ENCODE peak calls at places on chromosomes 12 and 14, in six cellular contexts. O, M, Q, D, B and X are unnamed samples. For H3K4me1, the result is how much of the 10 kb centered on the place peaks cover.

GRCh38 chr14:103108749-103109207 is 14.3 kb downstream of the EXOC3L4 start:
- DNase-seq in D (no peak), B (peak), M (no peak), O (no peak), Q (peak), X (no peak)

GRCh38 chr12:28340261-28340660 is 150.0 kb downstream of the CCDC91 start:
- DNase-seq in M (no peak), O (no peak), Q (peak), D (no peak), B (no peak), X (no peak)

GRCh38 chr12:50661300-50662120 is 102.4 kb upstream of the ATF1 start:
- DNase-seq in Q (no peak), B (no peak), D (no peak), O (no peak), M (no peak), X (no peak)

GRCh38 chr14:76958020-76958965 is 70.2 kb downstream of the IRF2BPL start:
- DNase-seq in D (peak), Q (no peak), M (no peak), B (no peak), O (no peak), X (no peak)

GRCh38 chr12:45732250-45732649 is 2.7 kb downstream of the ARID2 start:
- DNase-seq in M (no peak), O (no peak), Q (peak), D (peak), B (peak), X (peak)

GRCh38 chr12:26937443-26937862 is 328 bp downstream of the INTS13 start:
- DNase-seq in Q (no peak), D (no peak), B (no peak), M (no peak), O (no peak), X (no peak)

GRCh38 chr14:106459971-106460730 is 933.8 kb downstream of the TMEM121 start:
- DNase-seq in B (no peak), M (no peak), O (no peak), D (peak), Q (no peak), X (peak)

GRCh38 chr14:93959239-93960107 is 16.9 kb downstream of the ASB2 start:
- DNase-seq in M (peak), B (peak), D (peak), Q (peak), O (no peak), X (peak)

GRCh38 chr14:105470812-105471771 is 3.5 kb upstream of the CRIP2 start:
- DNase-seq in Q (no peak), O (peak), D (peak), M (no peak), B (no peak), X (no peak)

GRCh38 chr12:104218935-104219334 is 3.4 kb downstream of the TXNRD1 start:
- DNase-seq in B (no peak), M (no peak), Q (peak), O (no peak), D (no peak), X (no peak)

GRCh38 chr14:79278798-79279644 is 932.3 kb downstream of the DIO2 start:
- DNase-seq in Q (peak), M (peak), B (peak), O (peak), D (no peak), X (peak)

GRCh38 chr14:39339003-39339402 is 93.2 kb downstream of the FBXO33 start:
- DNase-seq in D (no peak), B (peak), Q (no peak), O (peak), M (no peak), X (no peak)

GRCh38 chr12:109951751-109952150 is 44.4 kb downstream of the GIT2 start:
- DNase-seq in D (no peak), Q (peak), B (peak), O (no peak), M (no peak), X (no peak)

GRCh38 chr14:73696466-73697390 is 17.5 kb downstream of the PNMA1 start:
- DNase-seq in M (no peak), B (no peak), D (no peak), Q (peak), O (no peak), X (no peak)

GRCh38 chr14:70919774-70920173 is 12.5 kb downstream of the PCNX1 start:
- DNase-seq in O (no peak), Q (peak), M (no peak), B (no peak), D (no peak), X (no peak)

GRCh38 chr14:79254069-79254775 is 957.1 kb downstream of the DIO2 start:
- DNase-seq in M (no peak), D (no peak), Q (peak), B (no peak), O (no peak), X (no peak)

GRCh38 chr12:103529306-103529705 is 33.5 kb upstream of the C12orf42 start:
- DNase-seq in D (no peak), O (no peak), Q (no peak), M (no peak), B (no peak), X (no peak)

GRCh38 chr12:60148831-60149230 is 553.0 kb downstream of the SLC16A7 start:
- DNase-seq in B (no peak), O (no peak), M (no peak), D (no peak), Q (peak), X (no peak)

GRCh38 chr14:69326611-69327010 is 66.7 kb downstream of the GALNT16 start:
- DNase-seq in D (no peak), M (no peak), B (no peak), Q (no peak), O (no peak), X (no peak)
- H3K4me1 ChIP-seq in D (under half), M (under half), B (under half), Q (under half), O (under half), X (under half)

DNA sequence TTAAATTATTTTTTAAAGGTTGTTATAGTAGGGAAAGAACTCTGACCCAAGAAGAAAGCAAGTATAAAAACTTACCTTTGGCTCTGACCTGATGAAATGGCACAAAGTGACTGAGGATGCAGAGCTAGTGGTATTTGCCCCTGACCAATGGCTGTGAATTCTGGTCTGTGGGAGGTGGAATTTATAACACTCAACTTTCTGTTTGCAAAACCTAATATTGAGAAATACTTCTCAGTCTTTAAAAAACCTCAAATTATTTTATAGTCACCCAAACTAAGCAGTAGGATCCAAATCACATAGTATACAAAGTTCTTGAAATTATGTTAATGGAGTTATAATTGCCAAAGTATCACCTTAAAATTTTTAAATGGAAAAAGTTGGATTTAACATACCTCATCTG is at the start of gene EPYC:
- DNase-seq in B (no peak), M (no peak), D (no peak), O (no peak), Q (no peak), X (no peak)
- H3K27ac ChIP-seq in B (no peak), M (no peak), D (no peak), O (no peak), Q (no peak), X (no peak)

GRCh38 chr12:111366583-111366982 is 2.3 kb downstream of the PHETA1 start:
- DNase-seq in Q (no peak), M (no peak), O (no peak), D (no peak), B (no peak), X (no peak)

GRCh38 chr12:111366075-111366474 is 2.8 kb downstream of the PHETA1 start:
- DNase-seq in M (no peak), Q (no peak), O (no peak), D (no peak), B (no peak), X (no peak)

GRCh38 chr12:111368684-111369495 is at the start of gene PHETA1:
- DNase-seq in D (peak), Q (peak), M (peak), O (peak), B (peak), X (peak)

GRCh38 chr12:111368291-111368683 is 608 bp downstream of the PHETA1 start:
- DNase-seq in B (peak), M (peak), Q (peak), O (peak), D (no peak), X (peak)

DNA sequence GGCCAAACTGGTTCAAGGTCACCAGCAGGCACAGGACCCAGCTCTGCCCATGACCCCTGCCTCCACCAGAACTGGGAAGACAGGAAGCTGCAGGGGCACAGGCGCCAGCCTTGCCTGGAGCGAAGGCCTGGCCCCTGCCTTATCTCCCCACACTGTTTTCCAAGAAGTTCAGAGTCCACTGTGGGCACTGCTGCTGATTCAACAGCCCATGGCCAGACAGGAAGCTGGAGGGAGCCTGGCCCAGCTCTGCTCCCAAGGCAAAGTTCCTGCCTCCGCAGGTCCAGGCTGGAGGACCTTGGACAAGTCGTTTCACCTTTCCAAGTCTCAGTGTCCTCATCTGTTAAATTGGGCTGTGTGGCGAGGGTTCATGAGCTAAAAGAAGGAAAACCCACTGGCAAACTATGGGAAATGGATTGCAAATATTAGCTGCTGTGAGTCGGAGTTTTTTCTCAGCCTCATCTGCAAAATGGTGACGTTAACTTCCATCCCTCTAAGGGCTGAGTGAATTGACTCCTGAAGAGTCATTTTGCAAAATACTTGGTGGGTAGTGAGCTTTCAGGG is 1.2 kb downstream of the PHETA1 start:
- DNase-seq in M (no peak), O (no peak), Q (peak), B (peak), D (no peak), X (peak)
- H3K4me3 ChIP-seq in M (peak), O (peak), Q (peak), B (no peak), D (no peak), X (peak)

GRCh38 chr14:24315243-24315806 is 4.0 kb downstream of the LTB4R start:
- DNase-seq in D (no peak), B (no peak), M (no peak), Q (no peak), O (no peak), X (no peak)
- H3K4me1 ChIP-seq in D (under half), B (under half), M (under half), Q (under half), O (under half), X (under half)

DNA sequence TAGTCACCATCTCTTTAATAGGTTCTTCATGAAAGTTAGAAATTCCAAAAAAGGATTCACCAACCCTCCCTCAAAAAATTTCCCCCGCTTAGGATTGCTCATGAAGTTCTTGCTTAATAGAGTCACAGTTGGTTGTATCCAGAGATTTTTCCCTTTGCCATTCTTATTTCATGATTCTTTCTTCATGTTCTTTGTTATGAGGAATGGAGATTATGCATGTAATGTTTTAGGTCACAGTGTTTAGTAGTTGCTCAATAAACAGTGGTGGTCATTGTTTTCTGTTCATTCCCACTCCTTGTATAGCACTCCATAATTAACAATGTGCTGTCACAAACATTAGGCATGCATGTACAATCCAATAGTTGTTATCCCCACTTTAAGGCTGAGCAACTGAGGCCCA is 51.2 kb upstream of the RTRAF start:
- DNase-seq in Q (no peak), B (no peak), D (no peak), M (no peak), O (no peak), X (no peak)
- H3K27ac ChIP-seq in Q (no peak), B (no peak), D (no peak), M (no peak), O (no peak), X (no peak)

GRCh38 chr12:21942377-21942703 is 1.1 kb upstream of the ABCC9 start:
- DNase-seq in D (no peak), M (no peak), O (no peak), B (no peak), Q (no peak), X (no peak)
- H3K4me3 ChIP-seq in D (no peak), M (no peak), O (peak), B (no peak), Q (peak), X (no peak)